ENCODE peak calls at places on chromosomes 4 and X, in four cellular contexts. One of them, this sample, is unnamed.

GRCh38 chrX:31588355-31588754 is 516.5 kb upstream of the FTHL17 start:
- DNase-seq in cardiac fibroblast: no peak
- DNase-seq in spleen: no peak
- DNase-seq in epithelial cell of esophagus: peak
- DNase-seq in this sample: peak

GRCh38 chr4:34974313-34974680 is 1270.0 kb downstream of the ARAP2 start:
- DNase-seq in cardiac fibroblast: no peak
- DNase-seq in spleen: no peak
- DNase-seq in epithelial cell of esophagus: no peak
- DNase-seq in this sample: no peak

GRCh38 chr4:102139132-102139573 is 206.1 kb downstream of the SLC39A8 start:
- DNase-seq in cardiac fibroblast: peak
- DNase-seq in epithelial cell of esophagus: peak
- DNase-seq in spleen: no peak
- DNase-seq in this sample: peak

GRCh38 chr4:143354990-143355389 is 18.3 kb downstream of the GAB1 start:
- DNase-seq in cardiac fibroblast: peak
- DNase-seq in spleen: no peak
- DNase-seq in epithelial cell of esophagus: no peak
- DNase-seq in this sample: no peak

GRCh38 chr4:90030202-90030601 is 97.0 kb upstream of the CCSER1 start:
- DNase-seq in cardiac fibroblast: no peak
- DNase-seq in spleen: no peak
- DNase-seq in epithelial cell of esophagus: no peak
- DNase-seq in this sample: no peak

GRCh38 chrX:81411517-81411916 is 209.6 kb downstream of the SH3BGRL start:
- DNase-seq in epithelial cell of esophagus: no peak
- DNase-seq in spleen: no peak
- DNase-seq in cardiac fibroblast: no peak
- DNase-seq in this sample: no peak

GRCh38 chrX:74246524-74246923 is 57.5 kb upstream of the ZCCHC13 start:
- DNase-seq in cardiac fibroblast: no peak
- DNase-seq in spleen: no peak
- DNase-seq in epithelial cell of esophagus: peak
- DNase-seq in this sample: no peak

GRCh38 chrX:130174937-130175336 is 3.2 kb downstream of the RAB33A start:
- DNase-seq in epithelial cell of esophagus: no peak
- DNase-seq in spleen: no peak
- DNase-seq in cardiac fibroblast: no peak
- DNase-seq in this sample: no peak

GRCh38 chrX:114999906-115000305 is 17.5 kb downstream of the IL13RA2 start:
- DNase-seq in cardiac fibroblast: no peak
- DNase-seq in spleen: no peak
- DNase-seq in epithelial cell of esophagus: peak
- DNase-seq in this sample: no peak

GRCh38 chr4:24186466-24186865 is 296.6 kb upstream of the PPARGC1A start:
- DNase-seq in cardiac fibroblast: no peak
- DNase-seq in epithelial cell of esophagus: no peak
- DNase-seq in spleen: no peak
- DNase-seq in this sample: no peak

GRCh38 chrX:2696698-2697215 is 5.7 kb downstream of the CD99 start:
- DNase-seq in epithelial cell of esophagus: peak
- DNase-seq in spleen: peak
- DNase-seq in cardiac fibroblast: peak
- DNase-seq in this sample: peak

GRCh38 chr4:52870225-52870624 is 8.1 kb downstream of the RASL11B start:
- DNase-seq in epithelial cell of esophagus: no peak
- DNase-seq in cardiac fibroblast: no peak
- DNase-seq in spleen: no peak
- DNase-seq in this sample: no peak